ENCODE peak calls at places on chromosomes 1 and 21, in four cellular contexts. M is HepG2, Z is SK-N-SH, G is GM12878. X is an unnamed sample.

GRCh38 chr1:246891105-246891504 is 40.6 kb downstream of the AHCTF1 start:
- DNase-seq in G (no peak), M (no peak), Z (no peak), X (no peak)

GRCh38 chr1:187721216-187721615 is 892.5 kb downstream of the PLA2G4A start:
- DNase-seq in M (no peak), Z (no peak), G (no peak), X (no peak)

GRCh38 chr1:7732331-7732730 is 38.8 kb upstream of the VAMP3 start:
- DNase-seq in G (no peak), Z (no peak), M (no peak), X (no peak)

GRCh38 chr1:17436380-17437174 is 2.9 kb downstream of the RCC2 start:
- DNase-seq in G (no peak), Z (no peak), M (no peak), X (no peak)

GRCh38 chr21:44012474-44013379 is 618 bp downstream of the TRAPPC10 start:
- DNase-seq in Z (peak), G (peak), M (peak), X (no peak)

GRCh38 chr1:210496063-210496462 is 167.4 kb downstream of the HHAT start:
- DNase-seq in G (no peak), Z (no peak), M (no peak), X (no peak)

GRCh38 chr1:151968058-151968457 is 25.6 kb downstream of the S100A10 start:
- DNase-seq in M (peak), G (no peak), Z (no peak), X (peak)

GRCh38 chr1:89910780-89911179 is 84.1 kb upstream of the ZNF326 start:
- DNase-seq in G (no peak), Z (no peak), M (no peak), X (no peak)

GRCh38 chr1:92587445-92587844 is 100.7 kb upstream of the GFI1 start:
- DNase-seq in Z (no peak), G (peak), M (no peak), X (no peak)

GRCh38 chr21:20627594-20627993 is 370.6 kb upstream of the NCAM2 start:
- DNase-seq in M (no peak), G (no peak), Z (no peak), X (no peak)

GRCh38 chr1:32071758-32072621 is 749 bp upstream of the TMEM39B start:
- DNase-seq in M (peak), G (no peak), Z (no peak), X (no peak)

GRCh38 chr1:168708698-168709406 is 20.2 kb downstream of the DPT start:
- DNase-seq in M (no peak), G (no peak), Z (peak), X (no peak)

GRCh38 chr1:26280333-26281042 is 602 bp downstream of the SH3BGRL3 start:
- DNase-seq in M (no peak), Z (no peak), G (no peak), X (no peak)

GRCh38 chr1:205458777-205459566 is 3.1 kb upstream of the BLACAT1 start:
- DNase-seq in M (peak), Z (no peak), G (no peak), X (no peak)

GRCh38 chr1:81703736-81704463 is 96.8 kb upstream of the ADGRL2 start:
- DNase-seq in G (no peak), M (no peak), Z (no peak), X (no peak)

GRCh38 chr1:229714964-229715603 is 89.0 kb downstream of the URB2 start:
- DNase-seq in Z (no peak), G (no peak), M (peak), X (no peak)

GRCh38 chr1:65114312-65114711 is 33.7 kb upstream of the AK4 start:
- DNase-seq in Z (peak), M (peak), G (no peak), X (no peak)

GRCh38 chr1:29444081-29444715 is 207.9 kb downstream of the PTPRU start:
- DNase-seq in Z (no peak), G (no peak), M (no peak), X (peak)

GRCh38 chr1:53145619-53145941 is 3.1 kb upstream of the SLC1A7 start:
- DNase-seq in G (no peak), M (no peak), Z (no peak), X (no peak)

GRCh38 chr1:67489643-67490042 is 59.4 kb upstream of the SERBP1 start:
- DNase-seq in M (peak), Z (peak), G (peak), X (no peak)

GRCh38 chr1:215860833-215861232 is 293.7 kb downstream of the KCTD3 start:
- DNase-seq in M (no peak), G (no peak), Z (no peak), X (no peak)

GRCh38 chr1:215865060-215865459 is 298.0 kb downstream of the KCTD3 start:
- DNase-seq in Z (no peak), G (no peak), M (peak), X (no peak)

DNA sequence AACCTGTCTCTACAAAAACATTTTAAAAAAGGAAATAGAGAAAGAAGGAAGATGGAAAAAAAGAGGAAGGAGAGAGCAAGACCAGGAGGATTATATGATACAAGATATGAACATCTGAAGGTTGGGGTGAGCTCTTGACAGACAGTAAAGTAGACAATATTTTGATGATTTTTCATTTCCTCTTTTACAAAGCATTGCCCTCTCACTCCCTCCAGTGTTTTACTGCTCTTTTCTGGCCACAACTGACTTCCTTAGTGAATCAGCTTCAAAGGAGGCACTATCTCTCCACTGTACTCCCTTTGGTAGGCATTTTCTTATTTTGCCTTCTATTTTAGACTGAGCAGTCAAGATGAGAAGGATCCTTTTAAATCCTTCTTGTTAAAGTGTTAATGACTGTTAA is 296.7 kb downstream of the KCTD3 start:
- DNase-seq in G (no peak), Z (no peak), M (no peak), X (no peak)
- TF ChIP-seq TCF12 in G (no peak), Z (no peak), M (no peak), X (no peak)

DNA sequence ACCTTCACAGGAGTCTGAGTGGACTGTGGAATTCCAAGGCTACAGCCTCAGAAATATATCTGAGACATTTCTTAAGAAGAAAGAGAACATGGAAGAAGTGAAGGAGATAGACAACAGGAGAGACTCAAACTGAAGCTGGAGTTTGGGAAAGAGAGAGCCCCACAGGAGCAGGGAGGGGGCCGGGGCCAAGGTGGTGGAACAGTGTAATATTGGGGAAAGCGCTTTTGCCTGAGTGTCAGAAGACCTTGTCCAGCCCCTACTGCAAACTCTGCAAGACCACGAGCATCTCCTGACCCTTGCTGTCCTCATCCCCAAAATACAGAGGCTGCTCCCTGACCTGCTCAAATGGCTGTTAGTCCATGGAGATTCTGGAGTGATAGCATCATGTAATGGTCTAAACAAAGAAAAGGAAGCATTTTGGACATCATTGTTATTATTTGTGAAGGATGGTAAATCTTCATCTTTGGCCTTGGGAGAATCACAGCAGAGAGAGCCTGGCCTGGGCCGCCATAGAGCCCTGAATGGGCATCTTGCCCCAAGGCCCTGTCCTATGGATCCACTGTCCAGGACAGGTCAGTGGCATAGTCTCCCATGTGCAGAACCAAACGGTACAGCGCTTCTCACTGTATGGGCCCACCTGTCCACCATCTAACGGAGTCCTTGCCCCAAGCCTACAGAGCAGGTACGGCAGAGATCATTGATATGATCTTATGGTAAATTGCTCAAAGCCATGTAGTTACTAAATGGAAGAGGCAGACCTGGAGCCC is 185.5 kb downstream of the FOXD2 start:
- DNase-seq in G (no peak), Z (no peak), M (no peak), X (no peak)
- TF ChIP-seq TCF12 in G (no peak), Z (no peak), M (no peak), X (no peak)

GRCh38 chr1:4021895-4022268 is 121.8 kb upstream of the C1orf174 start:
- DNase-seq in M (no peak), G (no peak), Z (no peak), X (no peak)

GRCh38 chr1:4019606-4020331 is 119.7 kb upstream of the C1orf174 start:
- DNase-seq in Z (no peak), G (no peak), M (no peak), X (no peak)

GRCh38 chr1:4021153-4021894 is 121.3 kb upstream of the C1orf174 start:
- DNase-seq in Z (no peak), M (no peak), G (no peak), X (no peak)

GRCh38 chr1:4018721-4019521 is 118.8 kb upstream of the C1orf174 start:
- DNase-seq in G (no peak), Z (no peak), M (no peak), X (no peak)

DNA sequence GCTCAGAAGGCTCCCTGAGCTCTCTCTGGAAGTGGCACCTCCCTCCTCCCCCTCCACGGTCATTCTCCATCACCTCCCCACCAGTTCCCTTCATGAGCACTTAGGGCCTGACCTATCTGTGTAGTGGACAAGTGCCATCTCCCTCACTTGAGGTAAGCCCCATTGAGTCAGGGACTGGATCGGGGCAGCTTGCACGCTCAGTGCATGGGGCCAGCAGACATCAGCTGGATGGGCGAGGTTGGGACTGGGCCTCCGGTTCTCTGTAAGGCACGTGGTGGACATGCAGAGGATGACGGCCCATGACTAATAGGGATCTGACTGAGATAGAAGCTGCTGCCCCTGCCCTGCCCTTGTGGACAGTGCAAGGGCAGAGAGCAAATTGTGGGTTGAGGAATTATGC is 120.3 kb upstream of the C1orf174 start:
- DNase-seq in G (no peak), M (no peak), Z (no peak), X (no peak)
- TF ChIP-seq TCF12 in G (no peak), M (no peak), Z (no peak), X (no peak)

GRCh38 chr1:30512253-30512921 is 211.0 kb downstream of the MATN1 start:
- DNase-seq in M (no peak), G (no peak), Z (no peak), X (no peak)
- TF ChIP-seq TCF12 in M (no peak), G (no peak), Z (no peak), X (no peak)

X was measured in H1.